ENCODE peak calls at places on chromosomes 16 and 17, in four cellular contexts. One of them, this sample, is unnamed.

GRCh38 chr17:41835800-41836549 is at the start of gene NT5C3B:
- DNase-seq in H1: peak
- DNase-seq in IMR-90: no peak
- DNase-seq in mesendoderm: peak
- DNase-seq in this sample: peak

GRCh38 chr17:65855245-65855644 is 293.8 kb upstream of the AXIN2 start:
- DNase-seq in H1: no peak
- DNase-seq in IMR-90: peak
- DNase-seq in mesendoderm: peak
- DNase-seq in this sample: no peak

GRCh38 chr17:61484174-61484573 is 32.0 kb downstream of the TBX4 start:
- DNase-seq in H1: no peak
- DNase-seq in IMR-90: no peak
- DNase-seq in mesendoderm: no peak
- DNase-seq in this sample: no peak

GRCh38 chr17:75535119-75535537 is 9.6 kb downstream of the LLGL2 start:
- DNase-seq in H1: no peak
- DNase-seq in IMR-90: no peak
- DNase-seq in mesendoderm: no peak
- DNase-seq in this sample: no peak

GRCh38 chr17:28675980-28676379 is 14.0 kb downstream of the SUPT6H start:
- DNase-seq in H1: no peak
- DNase-seq in IMR-90: no peak
- DNase-seq in mesendoderm: peak
- DNase-seq in this sample: no peak

GRCh38 chr17:65656390-65657250 is 95.2 kb upstream of the AXIN2 start:
- DNase-seq in H1: no peak
- DNase-seq in IMR-90: peak
- DNase-seq in mesendoderm: no peak
- DNase-seq in this sample: no peak

GRCh38 chr17:6510321-6511023 is 45.9 kb downstream of the PITPNM3 start:
- DNase-seq in H1: no peak
- DNase-seq in IMR-90: peak
- DNase-seq in mesendoderm: no peak
- DNase-seq in this sample: peak

GRCh38 chr17:36468903-36469635 is 17.4 kb upstream of the ZNHIT3 start:
- DNase-seq in H1: no peak
- DNase-seq in IMR-90: no peak
- DNase-seq in mesendoderm: no peak
- DNase-seq in this sample: no peak

GRCh38 chr17:69539781-69540319 is 125.4 kb downstream of the MAP2K6 start:
- DNase-seq in H1: no peak
- DNase-seq in IMR-90: peak
- DNase-seq in mesendoderm: no peak
- DNase-seq in this sample: no peak

GRCh38 chr17:42050360-42051012 is at the start of gene C17orf113:
- DNase-seq in H1: peak
- DNase-seq in IMR-90: no peak
- DNase-seq in mesendoderm: peak
- DNase-seq in this sample: peak

GRCh38 chr17:1553354-1554266 is 9.0 kb downstream of the PITPNA start:
- DNase-seq in H1: no peak
- DNase-seq in IMR-90: no peak
- DNase-seq in mesendoderm: no peak
- DNase-seq in this sample: no peak

GRCh38 chr16:19872935-19873334 is 11.7 kb downstream of the GPRC5B start:
- DNase-seq in H1: no peak
- DNase-seq in IMR-90: no peak
- DNase-seq in mesendoderm: no peak
- DNase-seq in this sample: no peak

GRCh38 chr16:17270111-17270510 is 200.6 kb downstream of the XYLT1 start:
- DNase-seq in H1: no peak
- DNase-seq in IMR-90: no peak
- DNase-seq in mesendoderm: no peak
- DNase-seq in this sample: no peak

GRCh38 chr16:57938936-57939871 is 31.7 kb downstream of the CNGB1 start:
- DNase-seq in H1: no peak
- DNase-seq in IMR-90: peak
- DNase-seq in mesendoderm: peak
- DNase-seq in this sample: no peak

GRCh38 chr17:61426482-61427304 is 25.5 kb upstream of the TBX4 start:
- DNase-seq in H1: no peak
- DNase-seq in IMR-90: peak
- DNase-seq in mesendoderm: no peak
- DNase-seq in this sample: no peak

GRCh38 chr17:61316633-61317032 is 83.0 kb upstream of the TBX2 start:
- DNase-seq in H1: no peak
- DNase-seq in IMR-90: no peak
- DNase-seq in mesendoderm: no peak
- DNase-seq in this sample: no peak

GRCh38 chr16:58086381-58087208 is 42.6 kb downstream of the CFAP20 start:
- DNase-seq in H1: no peak
- DNase-seq in IMR-90: no peak
- DNase-seq in mesendoderm: peak
- DNase-seq in this sample: no peak

GRCh38 chr16:25066426-25066746 is 45.2 kb upstream of the LCMT1 start:
- DNase-seq in H1: no peak
- DNase-seq in IMR-90: no peak
- DNase-seq in mesendoderm: no peak
- DNase-seq in this sample: no peak

GRCh38 chr17:78345172-78345571 is 14.7 kb downstream of the SOCS3 start:
- DNase-seq in H1: no peak
- DNase-seq in IMR-90: no peak
- DNase-seq in mesendoderm: no peak
- DNase-seq in this sample: peak

GRCh38 chr17:8832711-8833352 is 33.7 kb upstream of the MFSD6L start:
- DNase-seq in H1: peak
- DNase-seq in IMR-90: no peak
- DNase-seq in mesendoderm: peak
- DNase-seq in this sample: peak

DNA sequence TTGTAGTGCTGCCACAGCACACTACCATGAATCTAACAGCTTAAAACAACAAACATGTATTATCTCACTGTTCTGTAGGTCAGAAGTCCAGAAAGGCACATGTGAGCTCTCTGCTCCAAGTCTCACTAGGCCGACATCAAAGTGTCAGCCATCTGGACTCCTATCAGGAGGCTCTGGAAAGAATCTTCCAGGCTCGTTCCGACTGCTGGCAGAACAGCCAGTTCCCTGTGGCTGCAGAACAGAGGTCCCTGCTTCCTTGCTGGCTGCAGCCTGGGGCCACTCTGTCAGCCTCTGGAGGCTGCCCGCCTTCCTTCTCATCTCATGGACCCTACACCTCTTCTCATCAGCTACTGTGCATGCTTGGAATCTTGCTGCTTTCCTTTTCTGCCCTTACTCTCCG is 168.9 kb downstream of the CBLN1 start:
- DNase-seq in H1: no peak
- DNase-seq in IMR-90: no peak
- DNase-seq in mesendoderm: no peak
- DNase-seq in this sample: no peak
- H3K56ac ChIP-seq in H1: no peak
- H3K56ac ChIP-seq in IMR-90: no peak
- H3K56ac ChIP-seq in mesendoderm: no peak
- H3K56ac ChIP-seq in this sample: no peak

DNA sequence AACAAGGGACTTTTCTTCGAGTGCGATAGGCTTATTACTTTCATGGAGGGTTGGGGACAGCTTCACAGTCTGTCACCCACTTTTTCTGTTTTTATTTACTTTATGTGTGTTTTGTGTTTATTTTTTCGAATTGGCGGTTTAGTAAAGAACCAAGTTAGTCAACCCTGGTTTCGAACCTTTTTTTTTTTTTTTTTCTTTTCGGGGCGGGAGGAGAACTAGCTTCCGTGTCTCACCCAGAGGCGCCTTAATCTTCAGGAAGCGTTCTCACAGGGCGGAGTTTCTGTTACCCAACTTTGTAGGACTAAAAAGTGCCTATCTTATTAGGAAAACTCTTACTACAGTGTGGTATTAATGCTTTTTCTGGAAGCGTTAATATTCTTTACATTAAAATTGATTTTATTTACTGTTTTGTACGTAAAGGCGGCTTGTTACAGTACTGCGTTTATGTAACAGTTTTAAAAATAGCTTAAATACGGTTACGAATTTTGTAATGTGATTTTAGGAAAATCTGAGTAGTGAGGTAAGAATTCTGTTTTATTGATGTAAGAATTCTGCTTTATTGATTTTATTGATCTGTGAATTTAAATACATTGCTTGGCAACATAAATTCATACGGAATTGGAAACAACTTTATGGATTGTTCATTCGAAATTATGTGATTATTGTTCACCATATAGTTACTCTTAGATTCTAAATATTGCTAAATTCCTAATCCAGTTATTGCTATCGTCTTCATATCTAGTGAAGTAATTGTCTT is 883 bp downstream of the ZNF207 start:
- DNase-seq in H1: no peak
- DNase-seq in IMR-90: peak
- DNase-seq in mesendoderm: peak
- DNase-seq in this sample: no peak
- H3K56ac ChIP-seq in H1: peak
- H3K56ac ChIP-seq in IMR-90: peak
- H3K56ac ChIP-seq in mesendoderm: peak
- H3K56ac ChIP-seq in this sample: no peak

GRCh38 chr16:78563905-78564304 is 464.5 kb downstream of the WWOX start:
- DNase-seq in H1: no peak
- DNase-seq in IMR-90: no peak
- DNase-seq in mesendoderm: no peak
- DNase-seq in this sample: no peak

GRCh38 chr16:78560997-78561396 is 461.5 kb downstream of the WWOX start:
- DNase-seq in H1: no peak
- DNase-seq in IMR-90: no peak
- DNase-seq in mesendoderm: no peak
- DNase-seq in this sample: no peak

GRCh38 chr16:78562650-78563049 is 463.2 kb downstream of the WWOX start:
- DNase-seq in H1: no peak
- DNase-seq in IMR-90: no peak
- DNase-seq in mesendoderm: no peak
- DNase-seq in this sample: no peak

GRCh38 chr16:78566397-78567073 is 467.1 kb downstream of the WWOX start:
- DNase-seq in H1: no peak
- DNase-seq in IMR-90: no peak
- DNase-seq in mesendoderm: no peak
- DNase-seq in this sample: no peak

DNA sequence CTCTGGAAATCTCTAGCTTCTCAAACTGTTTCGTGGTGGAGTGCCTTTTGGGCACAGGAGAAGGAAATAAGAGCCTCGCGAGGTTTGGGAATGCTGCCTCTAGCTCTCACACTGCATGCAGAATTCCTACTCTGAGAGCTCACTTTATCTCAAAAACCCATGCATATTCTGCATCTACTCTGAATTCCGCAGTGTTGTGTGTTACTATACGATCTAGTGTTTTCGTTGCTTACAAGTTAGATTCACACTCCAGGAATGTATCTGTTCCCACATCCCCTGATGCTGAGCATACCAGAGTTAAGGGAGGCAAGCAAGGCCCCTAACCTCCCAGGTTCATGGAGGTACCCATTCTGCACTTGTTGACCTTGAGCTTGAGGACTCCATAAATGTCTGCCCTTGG is 462.7 kb downstream of the WWOX start:
- DNase-seq in H1: no peak
- DNase-seq in IMR-90: no peak
- DNase-seq in mesendoderm: no peak
- DNase-seq in this sample: no peak
- H3K56ac ChIP-seq in H1: no peak
- H3K56ac ChIP-seq in IMR-90: no peak
- H3K56ac ChIP-seq in mesendoderm: no peak
- H3K56ac ChIP-seq in this sample: no peak

GRCh38 chr16:64656471-64656870 is 465.4 kb downstream of the CDH11 start:
- DNase-seq in H1: no peak
- DNase-seq in IMR-90: no peak
- DNase-seq in mesendoderm: no peak
- DNase-seq in this sample: no peak
- H3K56ac ChIP-seq in H1: no peak
- H3K56ac ChIP-seq in IMR-90: no peak
- H3K56ac ChIP-seq in mesendoderm: no peak
- H3K56ac ChIP-seq in this sample: no peak

GRCh38 chr16:29920690-29921371 is 5.2 kb downstream of the KCTD13 start:
- DNase-seq in H1: no peak
- DNase-seq in IMR-90: no peak
- DNase-seq in mesendoderm: no peak
- DNase-seq in this sample: no peak
- H3K56ac ChIP-seq in H1: no peak
- H3K56ac ChIP-seq in IMR-90: no peak
- H3K56ac ChIP-seq in mesendoderm: no peak
- H3K56ac ChIP-seq in this sample: no peak